ENCODE peak calls at places on chromosomes 13 and 19, in five cellular contexts. One of them, this sample, is unnamed.

GRCh38 chr19:15954820-15955219 is 6.0 kb downstream of the OR10H4 start:
- DNase-seq in HEK293T: no peak
- DNase-seq in HepG2: no peak
- DNase-seq in K562: no peak
- DNase-seq in GM12878: no peak
- DNase-seq in this sample: no peak

GRCh38 chr13:45466359-45466758 is 1.6 kb downstream of the COG3 start:
- DNase-seq in HEK293T: no peak
- DNase-seq in HepG2: no peak
- DNase-seq in K562: no peak
- DNase-seq in GM12878: no peak
- DNase-seq in this sample: no peak

GRCh38 chr13:90757127-90757680 is 590.3 kb upstream of the MIR17HG start:
- DNase-seq in HEK293T: no peak
- DNase-seq in HepG2: no peak
- DNase-seq in K562: no peak
- DNase-seq in GM12878: no peak
- DNase-seq in this sample: no peak

GRCh38 chr13:50484472-50485113 is 358.9 kb downstream of the DLEU7 start:
- DNase-seq in HEK293T: no peak
- DNase-seq in HepG2: no peak
- DNase-seq in K562: no peak
- DNase-seq in GM12878: no peak
- DNase-seq in this sample: no peak

GRCh38 chr19:29579308-29579910 is 26.7 kb upstream of the POP4 start:
- DNase-seq in HEK293T: no peak
- DNase-seq in HepG2: no peak
- DNase-seq in K562: no peak
- DNase-seq in GM12878: no peak
- DNase-seq in this sample: no peak

GRCh38 chr19:13894552-13894951 is 11.4 kb downstream of the BRME1 start:
- DNase-seq in HEK293T: no peak
- DNase-seq in HepG2: no peak
- DNase-seq in K562: no peak
- DNase-seq in GM12878: no peak
- DNase-seq in this sample: no peak

GRCh38 chr13:94950303-94950702 is 238.0 kb upstream of the SOX21 start:
- DNase-seq in HEK293T: peak; percentile 18
- DNase-seq in HepG2: no peak
- DNase-seq in K562: no peak
- DNase-seq in GM12878: no peak
- DNase-seq in this sample: no peak

GRCh38 chr13:98181106-98181815 is 4.2 kb upstream of the RNF113B start:
- DNase-seq in HEK293T: no peak
- DNase-seq in HepG2: no peak
- DNase-seq in K562: no peak
- DNase-seq in GM12878: no peak
- DNase-seq in this sample: no peak

GRCh38 chr19:4911314-4911713 is 2.0 kb downstream of the UHRF1 start:
- DNase-seq in HEK293T: no peak
- DNase-seq in HepG2: no peak
- DNase-seq in K562: no peak
- DNase-seq in GM12878: no peak
- DNase-seq in this sample: no peak

GRCh38 chr13:33817513-33817842 is 471 bp upstream of the RFC3 start:
- DNase-seq in HEK293T: no peak
- DNase-seq in HepG2: no peak
- DNase-seq in K562: no peak
- DNase-seq in GM12878: no peak
- DNase-seq in this sample: no peak

GRCh38 chr19:768424-768823 is 17.5 kb downstream of the MISP start:
- DNase-seq in HEK293T: no peak
- DNase-seq in HepG2: no peak
- DNase-seq in K562: no peak
- DNase-seq in GM12878: no peak
- DNase-seq in this sample: no peak

GRCh38 chr13:51643114-51643881 is 59.0 kb downstream of the WDFY2 start:
- DNase-seq in HEK293T: no peak
- DNase-seq in HepG2: peak; percentile 39
- DNase-seq in K562: no peak
- DNase-seq in GM12878: no peak
- DNase-seq in this sample: no peak

DNA sequence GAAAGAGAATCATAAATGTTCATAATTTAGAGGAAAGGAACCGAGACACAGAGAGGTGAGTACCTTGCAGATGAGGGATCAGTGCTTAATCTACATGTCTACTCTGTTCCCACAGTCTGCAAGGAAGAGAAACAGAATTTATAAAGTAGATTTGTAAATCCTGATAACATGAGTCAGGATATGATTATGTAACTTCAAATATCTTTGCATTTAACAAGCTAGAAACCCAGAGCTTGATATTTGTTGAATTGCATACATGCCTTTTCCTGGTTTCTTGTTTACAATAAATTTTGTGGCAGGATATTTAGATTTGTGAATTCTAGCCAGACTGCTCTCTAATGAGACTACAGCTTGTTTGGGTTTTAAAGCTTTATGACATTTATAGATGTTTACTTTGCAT is 219.2 kb downstream of the ENOX1 start:
- DNase-seq in HEK293T: no peak
- DNase-seq in HepG2: no peak
- DNase-seq in K562: no peak
- DNase-seq in GM12878: no peak
- DNase-seq in this sample: no peak
- TF ChIP-seq SP1 in HEK293T: no peak
- TF ChIP-seq SP1 in HepG2: no peak
- TF ChIP-seq SP1 in K562: no peak
- TF ChIP-seq SP1 in GM12878: no peak
- TF ChIP-seq SP1 in this sample: no peak

DNA sequence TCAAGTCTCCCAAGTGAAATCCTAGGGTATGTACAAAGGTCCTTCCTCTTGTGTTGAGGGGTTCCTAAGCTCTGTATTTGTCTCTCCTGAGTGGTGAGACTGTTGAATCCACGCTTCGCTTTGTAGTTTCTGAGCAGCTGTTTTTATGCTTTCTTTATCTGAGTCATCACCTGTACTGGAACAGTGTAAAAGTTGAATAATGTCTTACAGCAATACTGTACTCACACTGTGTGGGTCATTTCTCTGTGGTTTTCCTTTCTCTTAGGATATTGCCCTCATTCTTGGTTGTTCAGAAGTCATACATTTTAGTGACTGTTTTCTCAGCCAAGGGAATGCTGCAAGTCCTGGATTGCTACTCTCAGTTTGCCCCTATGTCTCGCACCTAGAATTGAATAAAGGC is 1596.6 kb downstream of the SLITRK5 start:
- DNase-seq in HEK293T: no peak
- DNase-seq in HepG2: no peak
- DNase-seq in K562: no peak
- DNase-seq in GM12878: no peak
- DNase-seq in this sample: no peak
- TF ChIP-seq SP1 in HEK293T: no peak
- TF ChIP-seq SP1 in HepG2: no peak
- TF ChIP-seq SP1 in K562: no peak
- TF ChIP-seq SP1 in GM12878: no peak
- TF ChIP-seq SP1 in this sample: no peak

GRCh38 chr19:3073159-3073563 is 10.9 kb upstream of the TLE5 start:
- DNase-seq in HEK293T: peak; percentile 78
- DNase-seq in HepG2: peak; percentile 71
- DNase-seq in K562: peak; percentile 87
- DNase-seq in GM12878: no peak
- DNase-seq in this sample: no peak
- TF ChIP-seq SP1 in HEK293T: no peak
- TF ChIP-seq SP1 in HepG2: no peak
- TF ChIP-seq SP1 in K562: peak; percentile 43
- TF ChIP-seq SP1 in GM12878: no peak
- TF ChIP-seq SP1 in this sample: no peak

GRCh38 chr13:99285432-99286182 is 21.6 kb downstream of the GPR183 start:
- DNase-seq in HEK293T: no peak
- DNase-seq in HepG2: peak; percentile 42
- DNase-seq in K562: no peak
- DNase-seq in GM12878: no peak
- DNase-seq in this sample: no peak
- TF ChIP-seq SP1 in HEK293T: no peak
- TF ChIP-seq SP1 in HepG2: no peak
- TF ChIP-seq SP1 in K562: no peak
- TF ChIP-seq SP1 in GM12878: no peak
- TF ChIP-seq SP1 in this sample: no peak

GRCh38 chr19:18089726-18090125 is 3.0 kb upstream of the IL12RB1 start:
- DNase-seq in HEK293T: no peak
- DNase-seq in HepG2: no peak
- DNase-seq in K562: no peak
- DNase-seq in GM12878: no peak
- DNase-seq in this sample: no peak
- TF ChIP-seq SP1 in HEK293T: no peak
- TF ChIP-seq SP1 in HepG2: no peak
- TF ChIP-seq SP1 in K562: no peak
- TF ChIP-seq SP1 in GM12878: no peak
- TF ChIP-seq SP1 in this sample: no peak

This sample was measured in WTC11.